ENCODE peak calls at places on chromosomes 11 and 22, in five cellular contexts. B, Q, U, J and H are unnamed samples.

GRCh38 chr11:120606116-120607010 is 94.8 kb downstream of the GRIK4 start:
- DNase-seq in B (peak; percentile 15), Q (no peak), J (no peak), U (no peak), H (no peak)

GRCh38 chr11:4839851-4840549 is 9.0 kb downstream of the OR51S1 start:
- DNase-seq in B (no peak), J (no peak), Q (no peak), U (no peak), H (no peak)

GRCh38 chr22:40189979-40190378 is 12.3 kb downstream of the TNRC6B start:
- DNase-seq in B (no peak), U (no peak), J (no peak), Q (no peak), H (no peak)

GRCh38 chr11:27902981-27903624 is 202.8 kb upstream of the BDNF start:
- DNase-seq in B (no peak), Q (peak; percentile 72), J (no peak), U (no peak), H (no peak)

GRCh38 chr11:94031625-94032024 is 10.5 kb downstream of the HEPHL1 start:
- DNase-seq in B (no peak), U (no peak), J (no peak), Q (no peak), H (no peak)

GRCh38 chr11:128061321-128061871 is 526.0 kb downstream of the ETS1 start:
- DNase-seq in U (no peak), Q (no peak), B (no peak), J (no peak), H (no peak)

GRCh38 chr11:13669544-13670488 is 1.3 kb downstream of the FAR1 start:
- DNase-seq in U (no peak), Q (peak; percentile 11), J (no peak), B (no peak), H (no peak)

GRCh38 chr11:17828311-17828751 is 93.8 kb downstream of the KCNC1 start:
- DNase-seq in J (no peak), B (peak; percentile 47), U (peak; percentile 13), Q (peak; percentile 78), H (no peak)

GRCh38 chr11:19441752-19442553 is 201.2 kb upstream of the E2F8 start:
- DNase-seq in J (no peak), U (peak; percentile 48), Q (peak; percentile 90), B (no peak), H (no peak)

GRCh38 chr11:114563077-114563476 is 3.4 kb upstream of the NXPE1 start:
- DNase-seq in J (no peak), U (no peak), B (no peak), Q (no peak), H (no peak)